ENCODE peak calls at places on chromosomes 6 and 20, in eight cellular contexts. A, Y, I, C, R, F, P and J are unnamed samples.

GRCh38 chr6:11023032-11023431 is 21.1 kb downstream of the ELOVL2 start:
- DNase-seq in A (no peak), Y (no peak), I (no peak), C (no peak), R (no peak), F (no peak), P (no peak), J (no peak)

GRCh38 chr6:158131926-158132325 is 36.1 kb downstream of the SERAC1 start:
- DNase-seq in A (no peak), Y (no peak), I (peak; percentile 21), C (peak; percentile 47), R (peak; percentile 39), F (no peak), P (peak; percentile 23), J (no peak)

GRCh38 chr6:164926686-164927085 is 382.7 kb downstream of the C6orf118 start:
- DNase-seq in A (no peak), Y (no peak), I (no peak), C (no peak), R (no peak), F (no peak), P (no peak), J (no peak)

GRCh38 chr20:57881466-57882405 is 171.9 kb upstream of the PMEPA1 start:
- DNase-seq in A (no peak), Y (no peak), I (no peak), C (no peak), R (no peak), F (no peak), P (no peak), J (no peak)

GRCh38 chr20:50708845-50709555 is 17.7 kb upstream of the RIPOR3 start:
- DNase-seq in A (no peak), Y (no peak), I (no peak), C (no peak), R (no peak), F (no peak), P (no peak), J (no peak)

GRCh38 chr20:47535088-47535487 is 33.4 kb downstream of the NCOA3 start:
- DNase-seq in A (no peak), Y (no peak), I (no peak), C (no peak), R (no peak), F (peak; percentile 22), P (no peak), J (no peak)

GRCh38 chr6:32519117-32519909 is 10.8 kb downstream of the HLA-DRB5 start:
- DNase-seq in A (no peak), Y (no peak), I (no peak), C (no peak), R (no peak), F (no peak), P (no peak), J (no peak)

GRCh38 chr20:49469060-49469459 is 13.4 kb downstream of the KCNB1 start:
- DNase-seq in A (no peak), Y (no peak), I (no peak), C (no peak), R (no peak), F (no peak), P (no peak), J (no peak)

GRCh38 chr6:17454316-17455005 is 61.1 kb downstream of the CAP2 start:
- DNase-seq in A (no peak), Y (no peak), I (no peak), C (no peak), R (no peak), F (no peak), P (no peak), J (no peak)